ENCODE peak calls at places on chromosomes 6 and 20, in six cellular contexts. N is cardiac fibroblast, T is PC-3, S is A549, G is foreskin fibroblast, H is breast epithelium. W is an unnamed sample.

GRCh38 chr6:13400772-13401171 is 72.4 kb upstream of the TBC1D7 start:
- DNase-seq in N (no peak), T (peak; percentile 49), S (no peak), H (no peak), G (no peak), W (no peak)

GRCh38 chr20:36792422-36792821 is 18.9 kb upstream of the DSN1 start:
- DNase-seq in G (peak; percentile 67), N (peak; percentile 67), S (peak; percentile 54), H (no peak), T (peak; percentile 74), W (no peak)

GRCh38 chr6:163331245-163331644 is 83.3 kb upstream of the QKI start:
- DNase-seq in S (no peak), H (no peak), T (no peak), N (no peak), G (no peak), W (no peak)

GRCh38 chr6:87483929-87484328 is 11.2 kb downstream of the SLC35A1 start:
- DNase-seq in N (peak; percentile 38), H (no peak), T (peak; percentile 64), S (no peak), G (peak; percentile 34), W (no peak)

GRCh38 chr6:37688088-37688850 is 9.4 kb downstream of the MDGA1 start:
- DNase-seq in N (no peak), G (no peak), T (no peak), H (no peak), S (no peak), W (no peak)

GRCh38 chr6:62393608-62394007 is 107.6 kb upstream of the KHDRBS2 start:
- DNase-seq in T (no peak), G (no peak), H (no peak), N (no peak), S (no peak), W (no peak)

GRCh38 chr6:30914854-30915590 is 984 bp downstream of the VARS2 start:
- DNase-seq in N (peak; percentile 2), S (no peak), H (no peak), T (no peak), G (no peak), W (no peak)

GRCh38 chr20:38892091-38892981 is 33.9 kb upstream of the FAM83D start:
- DNase-seq in S (no peak), N (no peak), H (no peak), G (no peak), T (no peak), W (no peak)

GRCh38 chr20:20743511-20744169 is 31.2 kb upstream of the RALGAPA2 start:
- DNase-seq in S (no peak), T (no peak), H (peak; percentile 21), G (no peak), N (no peak), W (no peak)

GRCh38 chr20:38935285-38935684 is 9.1 kb downstream of the FAM83D start:
- DNase-seq in G (peak; percentile 6), S (peak; percentile 51), H (no peak), N (peak; percentile 58), T (peak; percentile 41), W (no peak)

GRCh38 chr6:34200340-34200971 is 36.2 kb upstream of the HMGA1 start:
- DNase-seq in S (no peak), H (no peak), G (no peak), T (peak; percentile 9), N (peak; percentile 29), W (no peak)

GRCh38 chr6:149885888-149886287 is 12.0 kb downstream of the RAET1E start:
- DNase-seq in G (no peak), N (no peak), H (no peak), T (no peak), S (no peak), W (no peak)

GRCh38 chr6:157392927-157393666 is 12.1 kb downstream of the ZDHHC14 start:
- DNase-seq in N (no peak), T (no peak), S (no peak), G (no peak), H (no peak), W (peak; percentile 39)

GRCh38 chr6:18280084-18280483 is 15.8 kb upstream of the DEK start:
- DNase-seq in S (no peak), N (no peak), H (no peak), G (no peak), T (peak; percentile 77), W (no peak)

GRCh38 chr20:20413801-20414200 is 45.9 kb downstream of the INSM1 start:
- DNase-seq in N (no peak), S (no peak), G (no peak), H (no peak), T (no peak), W (no peak)

GRCh38 chr20:44019638-44020335 is 105.1 kb downstream of the TOX2 start:
- DNase-seq in T (peak; percentile 45), H (no peak), S (no peak), N (peak; percentile 62), G (peak; percentile 44), W (no peak)

GRCh38 chr6:35173068-35174042 is 32.2 kb upstream of the TCP11 start:
- DNase-seq in H (no peak), G (no peak), T (peak; percentile 74), S (no peak), N (peak; percentile 64), W (peak; percentile 11)

GRCh38 chr6:165034271-165034741 is 275.1 kb downstream of the C6orf118 start:
- DNase-seq in N (no peak), T (no peak), H (no peak), S (no peak), G (no peak), W (no peak)

GRCh38 chr6:137798846-137799245 is 68.2 kb upstream of the TNFAIP3 start:
- DNase-seq in H (no peak), N (no peak), G (no peak), T (no peak), S (no peak), W (no peak)

GRCh38 chr20:23225407-23226060 is 125.1 kb upstream of the NXT1 start:
- DNase-seq in T (no peak), N (peak; percentile 96), S (peak; percentile 19), H (no peak), G (peak; percentile 93), W (no peak)

GRCh38 chr6:36244641-36245280 is 25.1 kb upstream of the PNPLA1 start:
- DNase-seq in S (no peak), G (no peak), T (no peak), N (no peak), H (no peak), W (no peak)

GRCh38 chr6:2744206-2744771 is 6.4 kb downstream of the MYLK4 start:
- DNase-seq in T (peak; percentile 53), G (no peak), S (peak; percentile 29), N (peak; percentile 29), H (no peak), W (no peak)
- TF ChIP-seq CTCF in T (peak; percentile 64), G (peak; percentile 21), S (peak; percentile 38), N (peak; percentile 20), H (no peak), W (peak; percentile 51)

DNA sequence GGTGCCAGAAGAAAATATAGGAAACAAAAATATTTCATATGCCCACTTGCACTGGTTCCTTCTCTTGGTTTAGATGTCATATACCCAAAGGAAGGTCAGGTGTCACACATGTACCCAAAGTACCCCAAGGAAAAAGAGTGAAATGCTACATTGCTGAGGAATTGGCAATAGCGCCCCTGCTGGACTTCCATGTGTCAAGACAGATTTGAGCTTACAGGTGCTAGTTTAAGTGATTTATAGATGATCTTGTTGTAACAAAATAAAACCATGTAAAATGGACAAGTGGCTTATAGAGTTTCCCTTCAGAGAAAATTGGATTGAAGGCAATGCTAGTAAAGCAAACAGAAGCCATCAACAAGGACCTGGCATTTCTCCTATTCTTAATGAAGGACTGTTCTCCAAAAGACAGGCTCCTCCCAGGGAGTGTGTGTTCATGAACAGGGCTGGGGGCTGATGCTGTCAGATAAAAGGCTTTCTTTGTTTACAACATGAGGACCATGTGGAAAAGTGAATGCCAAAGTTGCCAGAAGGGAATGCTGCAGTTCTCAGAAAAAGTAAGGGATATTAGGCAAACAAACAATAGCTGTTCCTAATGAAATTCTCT is 64.3 kb upstream of the PAK5 start:
- DNase-seq in S (peak; percentile 18), H (no peak), N (peak; percentile 7), T (peak; percentile 30), G (no peak), W (no peak)
- TF ChIP-seq CTCF in S (peak; percentile 46), H (no peak), N (peak; percentile 42), T (peak; percentile 89), G (peak; percentile 40), W (peak; percentile 78)

DNA sequence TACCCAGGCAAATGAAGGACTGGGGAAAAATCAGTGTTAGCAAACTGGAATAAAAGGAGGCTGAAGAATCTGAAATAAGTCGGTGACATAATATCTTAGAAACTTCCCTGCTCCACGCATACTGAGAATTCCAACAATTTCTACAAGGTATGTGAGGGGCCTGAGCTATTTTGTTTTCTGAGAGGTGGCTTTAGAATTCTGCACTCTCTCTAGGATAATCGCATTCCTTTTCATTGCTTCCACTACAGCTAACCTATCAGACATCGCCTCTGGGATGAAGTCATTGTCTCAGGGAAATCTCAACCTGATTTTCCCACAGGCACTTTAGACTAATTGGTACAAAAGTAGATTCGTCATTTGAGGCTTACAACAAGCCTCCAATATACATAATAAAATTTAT is 740.8 kb downstream of the PHF3 start:
- DNase-seq in H (no peak), N (no peak), S (no peak), G (no peak), T (no peak), W (no peak)
- TF ChIP-seq CTCF in H (no peak), N (no peak), S (no peak), G (no peak), T (no peak), W (no peak)

GRCh38 chr6:24932832-24933231 is 2.9 kb downstream of the RIPOR2 start:
- DNase-seq in T (no peak), N (no peak), G (no peak), S (no peak), H (no peak), W (no peak)

GRCh38 chr6:24935323-24935722 is 437 bp downstream of the RIPOR2 start:
- DNase-seq in G (no peak), H (no peak), T (peak; percentile 19), S (no peak), N (peak; percentile 8), W (no peak)

GRCh38 chr6:24935753-24936152 is at the start of gene RIPOR2:
- DNase-seq in H (no peak), N (no peak), G (no peak), T (no peak), S (no peak), W (no peak)

GRCh38 chr6:24933266-24933665 is 2.5 kb downstream of the RIPOR2 start:
- DNase-seq in S (no peak), H (no peak), G (no peak), N (no peak), T (no peak), W (no peak)

DNA sequence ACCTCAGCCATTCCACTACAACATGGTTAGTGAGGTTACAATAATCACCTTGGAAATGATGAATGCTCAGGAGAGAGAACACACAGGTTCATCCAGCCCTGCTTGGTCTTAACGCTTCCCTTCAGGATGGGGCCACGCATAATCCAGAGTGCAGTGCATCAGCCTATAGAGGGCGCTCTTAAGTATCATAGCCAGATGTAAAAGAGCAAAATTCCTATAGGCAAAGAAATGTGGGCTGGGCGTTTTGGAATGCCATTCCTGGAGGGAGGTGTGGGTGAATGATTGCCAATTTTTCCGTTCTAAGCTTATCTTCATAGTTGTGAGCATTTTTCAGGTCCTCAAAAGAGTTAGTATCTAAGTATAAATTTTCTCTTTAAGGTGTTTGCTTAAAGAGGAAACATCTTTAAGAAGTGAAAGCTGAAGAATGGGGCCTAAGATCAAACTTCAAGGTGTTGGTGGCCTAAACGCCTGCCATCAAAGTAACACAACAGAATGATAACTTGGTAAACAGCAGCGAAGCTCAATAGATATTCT is 1.8 kb downstream of the RIPOR2 start:
- DNase-seq in N (peak; percentile 26), S (peak; percentile 12), T (peak; percentile 53), G (no peak), H (no peak), W (no peak)
- TF ChIP-seq CTCF in N (peak; percentile 46), S (peak; percentile 27), T (peak; percentile 80), G (peak; percentile 23), H (no peak), W (peak; percentile 65)

GRCh38 chr6:110633731-110634130 is 157.3 kb upstream of the SLC22A16 start:
- DNase-seq in H (no peak), S (no peak), G (no peak), T (no peak), N (no peak), W (no peak)
- TF ChIP-seq CTCF in H (no peak), S (no peak), G (no peak), T (no peak), N (no peak), W (no peak)